ENCODE peak calls at places on chromosomes 3 and 15, in four cellular contexts. M, Y, T and U are unnamed samples.

GRCh38 chr3:178808748-178809147 is 262.9 kb downstream of the ZMAT3 start:
- DNase-seq in T (no peak), Y (no peak), M (no peak), U (no peak)

GRCh38 chr3:73812054-73812453 is 187.3 kb upstream of the PDZRN3 start:
- DNase-seq in M (no peak), T (no peak), Y (no peak), U (no peak)

GRCh38 chr3:128492353-128493220 is at the start of gene GATA2:
- DNase-seq in M (no peak), T (no peak), Y (no peak), U (no peak)

GRCh38 chr3:176951144-176951543 is 246.1 kb downstream of the TBL1XR1 start:
- DNase-seq in M (no peak), Y (no peak), T (no peak), U (no peak)

GRCh38 chr3:53921296-53921695 is 29.6 kb upstream of the SELENOK start:
- DNase-seq in Y (no peak), T (no peak), M (no peak), U (no peak)

GRCh38 chr3:44648564-44649229 is at the start of gene ZNF35:
- DNase-seq in Y (peak), T (peak), M (peak), U (peak)

GRCh38 chr15:48553559-48553958 is 92.0 kb downstream of the FBN1 start:
- DNase-seq in T (no peak), M (no peak), Y (no peak), U (no peak)

GRCh38 chr3:142863010-142863787 is 25.7 kb downstream of the PCOLCE2 start:
- DNase-seq in M (no peak), Y (no peak), T (no peak), U (no peak)

GRCh38 chr3:21436846-21437245 is 314.2 kb downstream of the ZNF385D start:
- DNase-seq in T (no peak), M (no peak), Y (no peak), U (no peak)

GRCh38 chr3:177960722-177961121 is 575.5 kb upstream of the KCNMB2 start:
- DNase-seq in M (no peak), T (no peak), Y (no peak), U (no peak)

GRCh38 chr3:99901200-99901926 is 83.7 kb downstream of the CMSS1 start:
- DNase-seq in M (peak), T (no peak), Y (no peak), U (peak)

GRCh38 chr3:187750513-187751123 is 5.3 kb upstream of the BCL6 start:
- DNase-seq in M (no peak), T (no peak), Y (no peak), U (no peak)

GRCh38 chr3:115623414-115623868 is at the start of gene GAP43:
- DNase-seq in M (no peak), Y (no peak), T (peak), U (no peak)

GRCh38 chr3:24495334-24495994 is 814 bp upstream of the THRB start:
- DNase-seq in T (no peak), Y (peak), M (no peak), U (peak)

GRCh38 chr3:106348142-106348690 is 479.4 kb upstream of the CBLB start:
- DNase-seq in M (no peak), Y (no peak), T (no peak), U (no peak)

GRCh38 chr15:41961014-41961518 is 11.3 kb downstream of the EHD4 start:
- DNase-seq in M (no peak), Y (no peak), T (no peak), U (no peak)

GRCh38 chr3:186417791-186418190 is 55.8 kb upstream of the DGKG start:
- DNase-seq in M (no peak), Y (no peak), T (no peak), U (no peak)

GRCh38 chr15:92538115-92538514 is 117.5 kb downstream of the FAM174B start:
- DNase-seq in T (no peak), Y (no peak), M (no peak), U (no peak)

GRCh38 chr3:37967252-37967881 is 23.2 kb upstream of the VILL start:
- DNase-seq in T (peak), M (no peak), Y (peak), U (peak)

GRCh38 chr3:50466177-50466576 is 37.3 kb downstream of the CACNA2D2 start:
- DNase-seq in M (no peak), T (no peak), Y (no peak), U (no peak)

GRCh38 chr3:125110016-125110875 is 54.4 kb upstream of the HEG1 start:
- DNase-seq in T (no peak), M (no peak), Y (no peak), U (peak)

GRCh38 chr15:60520041-60520824 is 41.3 kb upstream of the ICE2 start:
- DNase-seq in M (no peak), T (no peak), Y (no peak), U (peak)

GRCh38 chr15:28886431-28887343 is 913 bp downstream of the APBA2 start:
- DNase-seq in Y (no peak), M (no peak), T (no peak), U (no peak)

GRCh38 chr15:74228723-74229081 is 7.4 kb upstream of the CCDC33 start:
- DNase-seq in T (no peak), Y (no peak), M (no peak), U (no peak)
- TF ChIP-seq EGR1 in T (no peak), Y (no peak), M (no peak), U (no peak)

DNA sequence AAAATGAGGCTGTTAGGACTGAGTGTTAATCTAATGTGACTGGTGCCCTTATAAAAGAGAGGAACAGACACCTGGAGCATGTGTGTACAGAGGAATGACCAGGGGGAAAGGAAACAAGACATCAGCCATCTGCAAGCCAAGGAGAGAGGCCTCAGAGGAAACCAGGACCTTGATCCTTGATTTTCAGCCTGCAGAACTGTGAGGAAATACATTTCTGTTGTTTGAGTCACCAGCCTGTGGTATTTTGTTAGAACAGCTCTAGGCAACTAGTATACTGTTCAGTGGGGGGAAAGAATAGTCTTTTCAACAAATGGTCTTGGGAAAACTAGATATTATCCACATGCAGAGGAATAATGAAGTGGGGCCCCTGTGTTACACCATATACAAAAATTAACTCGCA is 80.6 kb downstream of the CCR1 start:
- DNase-seq in T (no peak), M (no peak), Y (no peak), U (peak)
- TF ChIP-seq EGR1 in T (no peak), M (no peak), Y (no peak), U (no peak)

GRCh38 chr3:126351771-126352475 is 5.3 kb downstream of the KLF15 start:
- DNase-seq in Y (no peak), M (no peak), T (no peak), U (no peak)

GRCh38 chr3:126354776-126355175 is 2.4 kb downstream of the KLF15 start:
- DNase-seq in Y (no peak), M (no peak), T (no peak), U (no peak)

GRCh38 chr3:126351086-126351770 is 6.0 kb downstream of the KLF15 start:
- DNase-seq in M (no peak), T (no peak), Y (no peak), U (no peak)

GRCh38 chr3:126353694-126354321 is 3.4 kb downstream of the KLF15 start:
- DNase-seq in Y (no peak), M (no peak), T (no peak), U (no peak)

GRCh38 chr3:126352476-126353454 is 4.4 kb downstream of the KLF15 start:
- DNase-seq in T (no peak), Y (no peak), M (no peak), U (no peak)
- TF ChIP-seq EGR1 in T (no peak), Y (no peak), M (no peak), U (no peak)

GRCh38 chr3:8486945-8487344 is 14.7 kb upstream of the LMCD1 start:
- DNase-seq in T (no peak), Y (no peak), M (no peak), U (no peak)
- TF ChIP-seq EGR1 in T (no peak), Y (no peak), M (no peak), U (no peak)

GRCh38 chr3:156606729-156607128 is 51.8 kb upstream of the SSR3 start:
- DNase-seq in M (no peak), T (no peak), Y (no peak), U (no peak)

GRCh38 chr3:156609546-156609945 is 54.6 kb upstream of the SSR3 start:
- DNase-seq in M (no peak), Y (no peak), T (no peak), U (no peak)

GRCh38 chr3:156608601-156609000 is 53.7 kb upstream of the SSR3 start:
- DNase-seq in T (no peak), Y (no peak), M (no peak), U (no peak)

GRCh38 chr3:156610154-156610553 is 55.2 kb upstream of the SSR3 start:
- DNase-seq in Y (no peak), M (no peak), T (no peak), U (no peak)

GRCh38 chr3:156609115-156609514 is 54.2 kb upstream of the SSR3 start:
- DNase-seq in Y (no peak), T (no peak), M (no peak), U (no peak)
- TF ChIP-seq EGR1 in Y (no peak), T (no peak), M (no peak), U (no peak)

GRCh38 chr3:40083066-40083465 is 226.4 kb upstream of the EIF1B start:
- DNase-seq in Y (no peak), T (no peak), M (no peak), U (no peak)
- TF ChIP-seq EGR1 in Y (no peak), T (no peak), M (no peak), U (no peak)

DNA sequence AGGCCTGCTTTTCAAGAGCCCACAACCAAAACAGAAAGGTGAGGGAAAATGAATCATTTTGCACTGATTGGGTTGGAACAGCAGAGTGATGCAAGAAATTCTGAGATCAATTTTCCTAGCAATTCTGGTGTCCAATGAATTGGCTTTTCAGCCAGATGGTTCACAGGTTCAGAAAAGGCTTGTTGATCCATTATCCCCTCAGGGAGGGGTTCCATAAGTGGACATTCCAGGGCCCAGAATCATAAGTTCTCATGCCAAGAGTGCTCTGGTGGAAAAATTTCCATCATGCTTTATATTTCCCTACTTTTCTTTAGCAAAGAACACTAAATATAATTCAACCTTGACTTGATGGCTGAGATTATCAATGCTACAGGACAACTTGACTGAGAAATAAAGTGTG is 16.2 kb downstream of the RBP2 start:
- DNase-seq in T (no peak), M (no peak), Y (no peak), U (no peak)
- TF ChIP-seq EGR1 in T (no peak), M (no peak), Y (no peak), U (no peak)